ENCODE peak calls at places on chromosomes 7 and 10, in five cellular contexts. V, Y, M, L and T are unnamed samples.

GRCh38 chr10:16941067-16941466 is 123.8 kb upstream of the RSU1 start:
- DNase-seq in M (no peak), Y (no peak), L (no peak), V (no peak), T (no peak)

GRCh38 chr7:158695726-158696452 is 8.7 kb downstream of the NCAPG2 start:
- DNase-seq in L (peak; percentile 38), Y (peak; percentile 32), V (peak; percentile 76), M (peak; percentile 55), T (no peak)

GRCh38 chr10:35335718-35336083 is 608 bp upstream of the CCNY start:
- DNase-seq in V (peak; percentile 23), Y (peak; percentile 42), L (no peak), M (no peak), T (no peak)

GRCh38 chr10:63588436-63589180 is 67.4 kb downstream of the REEP3 start:
- DNase-seq in L (no peak), Y (no peak), M (no peak), V (no peak), T (no peak)

GRCh38 chr10:110828525-110828924 is 43.2 kb upstream of the PDCD4 start:
- DNase-seq in M (no peak), Y (no peak), V (no peak), L (no peak), T (no peak)

GRCh38 chr7:137820677-137821420 is 25.9 kb downstream of the DGKI start:
- DNase-seq in Y (peak; percentile 82), L (peak; percentile 72), V (peak; percentile 71), M (peak; percentile 29), T (peak; percentile 82)

GRCh38 chr10:114023198-114023597 is 20.5 kb upstream of the ADRB1 start:
- DNase-seq in M (no peak), L (no peak), Y (no peak), V (no peak), T (no peak)

GRCh38 chr7:30927040-30927439 is 15.4 kb downstream of the AQP1 start:
- DNase-seq in M (no peak), Y (no peak), V (no peak), L (no peak), T (no peak)

GRCh38 chr7:65239707-65240352 is 133.8 kb upstream of the ZNF92 start:
- DNase-seq in Y (peak; percentile 82), L (no peak), M (no peak), V (no peak), T (no peak)

GRCh38 chr7:10022957-10023356 is 950.7 kb upstream of the PHF14 start:
- DNase-seq in V (no peak), M (no peak), L (no peak), Y (peak; percentile 62), T (no peak)

GRCh38 chr10:63628526-63629362 is 107.5 kb downstream of the REEP3 start:
- DNase-seq in L (peak; percentile 68), M (peak; percentile 70), Y (peak; percentile 77), V (peak; percentile 56), T (peak; percentile 76)

GRCh38 chr7:44278451-44279161 is 46.8 kb downstream of the CAMK2B start:
- DNase-seq in M (peak; percentile 4), Y (no peak), V (peak; percentile 7), L (peak; percentile 8), T (peak; percentile 68)

GRCh38 chr10:33211123-33211878 is 123.2 kb downstream of the NRP1 start:
- DNase-seq in M (peak; percentile 62), V (peak; percentile 63), Y (no peak), L (peak; percentile 59), T (peak; percentile 90)

GRCh38 chr7:9100289-9100688 is 666.9 kb downstream of the NXPH1 start:
- DNase-seq in Y (no peak), V (no peak), M (no peak), L (no peak), T (no peak)

GRCh38 chr7:151063212-151063561 is 3.8 kb downstream of the SLC4A2 start:
- DNase-seq in V (peak; percentile 71), L (no peak), Y (no peak), M (peak; percentile 75), T (no peak)

GRCh38 chr10:11525503-11525902 is 85.9 kb downstream of the USP6NL start:
- DNase-seq in M (peak; percentile 65), V (peak; percentile 87), Y (no peak), L (peak; percentile 70), T (peak; percentile 81)

GRCh38 chr10:17418249-17418648 is 36.1 kb downstream of the ST8SIA6 start:
- DNase-seq in V (no peak), M (no peak), L (no peak), Y (no peak), T (no peak)

GRCh38 chr10:113681533-113682470 is 2.1 kb downstream of the CASP7 start:
- DNase-seq in L (no peak), V (no peak), M (no peak), Y (no peak), T (no peak)

GRCh38 chr10:124640056-124640455 is 104.1 kb downstream of the FAM53B start:
- DNase-seq in V (no peak), M (no peak), Y (no peak), L (no peak), T (no peak)

GRCh38 chr10:26448706-26449435 is 10.7 kb downstream of the APBB1IP start:
- DNase-seq in M (no peak), V (no peak), Y (no peak), L (no peak), T (no peak)

GRCh38 chr10:59872892-59873463 is 33.4 kb downstream of the CCDC6 start:
- DNase-seq in L (no peak), M (peak; percentile 92), Y (no peak), V (peak; percentile 76), T (no peak)

DNA sequence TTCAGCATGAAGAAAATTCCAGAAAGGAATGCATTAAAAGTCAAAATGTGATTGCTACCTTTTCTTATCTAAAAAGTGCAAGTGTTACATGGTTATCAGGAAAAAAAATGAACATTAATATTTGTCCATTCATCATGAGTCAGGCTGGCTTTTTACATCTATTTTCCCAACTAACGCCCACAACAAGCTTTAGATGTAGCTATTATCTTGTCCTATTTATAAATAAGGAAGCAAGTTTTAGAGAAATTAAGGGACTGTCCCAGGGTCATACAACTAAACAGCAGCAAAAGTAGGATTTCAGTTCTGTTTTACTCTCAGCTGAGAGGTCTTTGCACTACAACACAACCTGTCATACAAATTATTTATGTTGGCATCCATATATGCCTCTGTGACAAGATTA is 57.4 kb upstream of the ARID5B start:
- DNase-seq in M (no peak), V (no peak), L (no peak), Y (no peak), T (no peak)
- H3K27ac ChIP-seq in M (no peak overlapping the region), V (no peak overlapping the region), L (no peak overlapping the region), Y (no peak overlapping the region), T (no peak overlapping the region)

GRCh38 chr7:131859162-131859821 is 302.9 kb upstream of the PODXL start:
- DNase-seq in L (peak; percentile 46), M (peak; percentile 25), Y (peak; percentile 75), V (peak; percentile 63), T (no peak)
- TF ChIP-seq CTCF in L (peak; percentile 89), M (peak; percentile 61), Y (peak; percentile 94), V (peak; percentile 77), T (peak; percentile 44)

DNA sequence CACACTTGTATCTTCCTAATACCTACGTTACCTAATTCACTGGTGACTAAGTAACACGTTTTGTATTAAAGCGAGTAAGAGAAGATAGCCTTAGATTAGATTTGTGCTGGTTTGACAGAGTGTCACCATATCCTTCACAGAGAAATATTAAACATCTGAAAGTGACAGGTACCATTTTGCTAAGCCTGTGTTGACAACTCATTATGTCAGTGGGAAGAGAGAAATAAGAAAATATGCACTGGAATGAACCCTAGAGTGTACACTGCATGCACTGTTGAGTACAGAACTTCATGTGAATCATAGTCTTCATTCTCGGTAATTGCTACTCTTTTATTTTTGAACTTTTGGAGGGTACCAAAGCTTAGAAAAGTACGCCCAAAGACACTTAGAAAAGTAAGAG is 10.9 kb downstream of the PRKG1 start:
- DNase-seq in L (no peak), V (no peak), Y (no peak), M (no peak), T (no peak)
- H3K4me3 ChIP-seq in L (no peak overlapping the region), V (no peak overlapping the region), Y (no peak overlapping the region), M (no peak overlapping the region), T (no peak overlapping the region)

GRCh38 chr7:139118234-139118802 is 8.8 kb upstream of the ZC3HAV1 start:
- DNase-seq in M (no peak), V (no peak), Y (no peak), L (no peak), T (no peak)
- H3K27ac ChIP-seq in M (no peak overlapping the region), V (no peak overlapping the region), Y (no peak overlapping the region), L (no peak overlapping the region), T (no peak overlapping the region)

GRCh38 chr10:15436696-15437095 is 65.6 kb upstream of the FAM171A1 start:
- DNase-seq in M (no peak), L (no peak), Y (no peak), V (no peak), T (no peak)

GRCh38 chr10:15440204-15440711 is 69.2 kb upstream of the FAM171A1 start:
- DNase-seq in V (no peak), Y (no peak), M (no peak), L (no peak), T (no peak)

GRCh38 chr10:15442056-15442455 is 71.0 kb upstream of the FAM171A1 start:
- DNase-seq in Y (no peak), V (no peak), L (no peak), M (no peak), T (no peak)

GRCh38 chr10:15444105-15445021 is 73.3 kb upstream of the FAM171A1 start:
- DNase-seq in M (no peak), Y (no peak), L (no peak), V (no peak), T (no peak)

GRCh38 chr10:15439381-15439837 is 68.3 kb upstream of the FAM171A1 start:
- DNase-seq in L (peak; percentile 55), V (peak; percentile 36), Y (peak; percentile 53), M (peak; percentile 59), T (peak; percentile 83)
- TF ChIP-seq CTCF in L (peak; percentile 58), V (peak; percentile 46), Y (peak; percentile 40), M (peak; percentile 43), T (peak; percentile 26)

GRCh38 chr7:68279827-68280400 is 1283.3 kb downstream of the TYW1 start:
- DNase-seq in V (no peak), L (no peak), M (no peak), Y (no peak), T (no peak)
- H3K4me3 ChIP-seq in V (no peak overlapping the region), L (no peak overlapping the region), M (no peak overlapping the region), Y (no peak overlapping the region), T (no peak overlapping the region)

DNA sequence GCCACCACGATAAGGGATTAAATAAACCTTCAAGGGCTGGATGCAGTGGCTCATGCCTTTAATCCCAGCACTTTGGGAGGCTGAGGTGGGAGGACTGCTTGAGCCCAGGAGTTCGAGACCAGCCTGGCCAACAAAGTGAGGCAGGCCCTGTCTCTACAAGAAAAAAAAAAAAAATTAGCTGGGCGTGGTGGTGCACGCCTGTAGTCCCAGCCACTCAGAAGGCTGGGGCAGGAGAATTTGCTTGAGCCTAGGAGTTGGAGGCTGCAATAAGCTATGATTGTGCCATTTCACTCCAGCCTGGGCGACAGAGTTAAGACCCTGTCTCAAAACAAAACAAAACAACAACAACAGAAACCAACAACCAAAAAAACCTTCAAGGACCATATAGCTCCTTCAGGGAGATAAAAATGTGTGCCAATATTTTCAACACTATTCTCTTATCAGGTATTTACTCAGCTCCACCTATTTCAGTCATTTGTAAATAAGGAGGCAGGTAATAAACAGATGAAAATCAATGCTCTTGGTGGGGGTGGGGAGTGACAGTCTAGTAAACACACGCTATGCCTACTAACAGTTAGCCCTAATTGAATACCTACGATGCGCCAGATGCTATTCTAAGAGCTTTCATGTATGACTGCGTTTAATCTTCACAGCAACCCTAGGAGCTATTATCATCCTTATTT is 13.2 kb downstream of the BAIAP2L1 start:
- DNase-seq in V (no peak), M (no peak), Y (no peak), L (no peak), T (no peak)
- H3K27ac ChIP-seq in V (no peak overlapping the region), M (no peak overlapping the region), Y (no peak overlapping the region), L (no peak overlapping the region), T (no peak overlapping the region)